ENCODE peak calls at places on chromosomes 4 and X, in six cellular contexts. One of them, this sample, is unnamed.

GRCh38 chr4:7442609-7443140 is 7.9 kb upstream of the PSAPL1 start:
- DNase-seq in activated CD4-positive, alpha-beta T cell treated with anti-CD3 and anti-CD28 coated beads for 48 hours: no peak
- DNase-seq in WERI-Rb-1: peak
- DNase-seq in small intestine: no peak
- DNase-seq in fibroblast of the aortic adventitia: no peak
- DNase-seq in coronary artery: no peak
- DNase-seq in this sample: no peak

GRCh38 chrX:119406739-119407138 is 7.6 kb downstream of the SLC25A43 start:
- DNase-seq in coronary artery: no peak
- DNase-seq in small intestine: no peak
- DNase-seq in activated CD4-positive, alpha-beta T cell treated with anti-CD3 and anti-CD28 coated beads for 48 hours: no peak
- DNase-seq in WERI-Rb-1: no peak
- DNase-seq in fibroblast of the aortic adventitia: no peak
- DNase-seq in this sample: peak

GRCh38 chr4:31674313-31674947 is 954.3 kb downstream of the PCDH7 start:
- DNase-seq in WERI-Rb-1: peak
- DNase-seq in small intestine: peak
- DNase-seq in activated CD4-positive, alpha-beta T cell treated with anti-CD3 and anti-CD28 coated beads for 48 hours: no peak
- DNase-seq in coronary artery: no peak
- DNase-seq in fibroblast of the aortic adventitia: peak
- DNase-seq in this sample: peak

GRCh38 chr4:183848762-183849161 is 56.3 kb upstream of the STOX2 start:
- DNase-seq in activated CD4-positive, alpha-beta T cell treated with anti-CD3 and anti-CD28 coated beads for 48 hours: no peak
- DNase-seq in WERI-Rb-1: no peak
- DNase-seq in small intestine: no peak
- DNase-seq in coronary artery: no peak
- DNase-seq in fibroblast of the aortic adventitia: no peak
- DNase-seq in this sample: peak

GRCh38 chrX:22165732-22166457 is 106.8 kb upstream of the CBLL2 start:
- DNase-seq in fibroblast of the aortic adventitia: peak
- DNase-seq in small intestine: no peak
- DNase-seq in WERI-Rb-1: no peak
- DNase-seq in coronary artery: no peak
- DNase-seq in activated CD4-positive, alpha-beta T cell treated with anti-CD3 and anti-CD28 coated beads for 48 hours: no peak
- DNase-seq in this sample: no peak

GRCh38 chrX:148836741-148837140 is 336.3 kb downstream of the AFF2 start:
- DNase-seq in small intestine: no peak
- DNase-seq in activated CD4-positive, alpha-beta T cell treated with anti-CD3 and anti-CD28 coated beads for 48 hours: no peak
- DNase-seq in coronary artery: no peak
- DNase-seq in WERI-Rb-1: no peak
- DNase-seq in fibroblast of the aortic adventitia: no peak
- DNase-seq in this sample: no peak

GRCh38 chrX:12771445-12772069 is 19.7 kb upstream of the PRPS2 start:
- DNase-seq in coronary artery: no peak
- DNase-seq in activated CD4-positive, alpha-beta T cell treated with anti-CD3 and anti-CD28 coated beads for 48 hours: peak
- DNase-seq in WERI-Rb-1: peak
- DNase-seq in fibroblast of the aortic adventitia: peak
- DNase-seq in small intestine: peak
- DNase-seq in this sample: peak

GRCh38 chrX:30865612-30866011 is 23.4 kb downstream of the TAB3 start:
- DNase-seq in fibroblast of the aortic adventitia: no peak
- DNase-seq in WERI-Rb-1: no peak
- DNase-seq in coronary artery: no peak
- DNase-seq in small intestine: no peak
- DNase-seq in activated CD4-positive, alpha-beta T cell treated with anti-CD3 and anti-CD28 coated beads for 48 hours: no peak
- DNase-seq in this sample: no peak

GRCh38 chrX:41313419-41313818 is 20.5 kb upstream of the DDX3X start:
- DNase-seq in small intestine: no peak
- DNase-seq in fibroblast of the aortic adventitia: peak
- DNase-seq in WERI-Rb-1: no peak
- DNase-seq in activated CD4-positive, alpha-beta T cell treated with anti-CD3 and anti-CD28 coated beads for 48 hours: no peak
- DNase-seq in coronary artery: no peak
- DNase-seq in this sample: peak

GRCh38 chr4:15457401-15458201 is 12.1 kb upstream of the CC2D2A start:
- DNase-seq in fibroblast of the aortic adventitia: peak
- DNase-seq in activated CD4-positive, alpha-beta T cell treated with anti-CD3 and anti-CD28 coated beads for 48 hours: no peak
- DNase-seq in WERI-Rb-1: no peak
- DNase-seq in coronary artery: no peak
- DNase-seq in small intestine: peak
- DNase-seq in this sample: peak

GRCh38 chr4:25092139-25092538 is 61.4 kb upstream of the LGI2 start:
- DNase-seq in small intestine: no peak
- DNase-seq in coronary artery: no peak
- DNase-seq in activated CD4-positive, alpha-beta T cell treated with anti-CD3 and anti-CD28 coated beads for 48 hours: no peak
- DNase-seq in WERI-Rb-1: no peak
- DNase-seq in fibroblast of the aortic adventitia: no peak
- DNase-seq in this sample: no peak

GRCh38 chr4:8393593-8394038 is 46.9 kb downstream of the ACOX3 start:
- DNase-seq in activated CD4-positive, alpha-beta T cell treated with anti-CD3 and anti-CD28 coated beads for 48 hours: no peak
- DNase-seq in fibroblast of the aortic adventitia: peak
- DNase-seq in small intestine: no peak
- DNase-seq in coronary artery: peak
- DNase-seq in WERI-Rb-1: peak
- DNase-seq in this sample: peak

GRCh38 chr4:75683482-75684155 is 10.4 kb upstream of the G3BP2 start:
- DNase-seq in small intestine: no peak
- DNase-seq in WERI-Rb-1: no peak
- DNase-seq in activated CD4-positive, alpha-beta T cell treated with anti-CD3 and anti-CD28 coated beads for 48 hours: no peak
- DNase-seq in fibroblast of the aortic adventitia: no peak
- DNase-seq in coronary artery: no peak
- DNase-seq in this sample: no peak

GRCh38 chr4:77308843-77309242 is 151.8 kb downstream of the CCNG2 start:
- DNase-seq in small intestine: peak
- DNase-seq in WERI-Rb-1: no peak
- DNase-seq in fibroblast of the aortic adventitia: peak
- DNase-seq in activated CD4-positive, alpha-beta T cell treated with anti-CD3 and anti-CD28 coated beads for 48 hours: no peak
- DNase-seq in coronary artery: no peak
- DNase-seq in this sample: peak

GRCh38 chr4:156553659-156554058 is 417.9 kb downstream of the PDGFC start:
- DNase-seq in activated CD4-positive, alpha-beta T cell treated with anti-CD3 and anti-CD28 coated beads for 48 hours: no peak
- DNase-seq in fibroblast of the aortic adventitia: no peak
- DNase-seq in coronary artery: no peak
- DNase-seq in small intestine: no peak
- DNase-seq in WERI-Rb-1: no peak
- DNase-seq in this sample: no peak

GRCh38 chr4:1567808-1568581 is 116.1 kb downstream of the FAM53A start:
- DNase-seq in activated CD4-positive, alpha-beta T cell treated with anti-CD3 and anti-CD28 coated beads for 48 hours: no peak
- DNase-seq in WERI-Rb-1: no peak
- DNase-seq in coronary artery: no peak
- DNase-seq in fibroblast of the aortic adventitia: no peak
- DNase-seq in small intestine: no peak
- DNase-seq in this sample: no peak

GRCh38 chr4:62487016-62487415 is 1286.9 kb downstream of the ADGRL3 start:
- DNase-seq in fibroblast of the aortic adventitia: no peak
- DNase-seq in WERI-Rb-1: no peak
- DNase-seq in coronary artery: no peak
- DNase-seq in small intestine: no peak
- DNase-seq in activated CD4-positive, alpha-beta T cell treated with anti-CD3 and anti-CD28 coated beads for 48 hours: no peak
- DNase-seq in this sample: peak

GRCh38 chrX:23901065-23901464 is 6.7 kb downstream of the APOO start:
- DNase-seq in WERI-Rb-1: no peak
- DNase-seq in small intestine: peak
- DNase-seq in fibroblast of the aortic adventitia: peak
- DNase-seq in coronary artery: no peak
- DNase-seq in activated CD4-positive, alpha-beta T cell treated with anti-CD3 and anti-CD28 coated beads for 48 hours: no peak
- DNase-seq in this sample: peak

GRCh38 chr4:13989496-13989895 is 362.0 kb upstream of the BOD1L1 start:
- DNase-seq in coronary artery: no peak
- DNase-seq in small intestine: no peak
- DNase-seq in activated CD4-positive, alpha-beta T cell treated with anti-CD3 and anti-CD28 coated beads for 48 hours: no peak
- DNase-seq in WERI-Rb-1: no peak
- DNase-seq in fibroblast of the aortic adventitia: no peak
- DNase-seq in this sample: no peak

GRCh38 chrX:70025464-70025863 is 24.3 kb downstream of the AWAT2 start:
- DNase-seq in activated CD4-positive, alpha-beta T cell treated with anti-CD3 and anti-CD28 coated beads for 48 hours: no peak
- DNase-seq in small intestine: no peak
- DNase-seq in WERI-Rb-1: no peak
- DNase-seq in coronary artery: no peak
- DNase-seq in fibroblast of the aortic adventitia: peak
- DNase-seq in this sample: peak

GRCh38 chrX:135513140-135513535 is 7.3 kb upstream of the INTS6L start:
- DNase-seq in fibroblast of the aortic adventitia: no peak
- DNase-seq in coronary artery: no peak
- DNase-seq in WERI-Rb-1: no peak
- DNase-seq in small intestine: no peak
- DNase-seq in activated CD4-positive, alpha-beta T cell treated with anti-CD3 and anti-CD28 coated beads for 48 hours: no peak
- DNase-seq in this sample: no peak

GRCh38 chr4:115374621-115375020 is 261.2 kb upstream of the NDST4 start:
- DNase-seq in activated CD4-positive, alpha-beta T cell treated with anti-CD3 and anti-CD28 coated beads for 48 hours: no peak
- DNase-seq in coronary artery: no peak
- DNase-seq in WERI-Rb-1: no peak
- DNase-seq in fibroblast of the aortic adventitia: no peak
- DNase-seq in small intestine: no peak
- DNase-seq in this sample: no peak

GRCh38 chr4:11596989-11597388 is 168.3 kb upstream of the HS3ST1 start:
- DNase-seq in WERI-Rb-1: no peak
- DNase-seq in coronary artery: no peak
- DNase-seq in small intestine: no peak
- DNase-seq in activated CD4-positive, alpha-beta T cell treated with anti-CD3 and anti-CD28 coated beads for 48 hours: no peak
- DNase-seq in fibroblast of the aortic adventitia: no peak
- DNase-seq in this sample: no peak

GRCh38 chr4:179097741-179098140 is 1655.5 kb upstream of the AGA start:
- DNase-seq in activated CD4-positive, alpha-beta T cell treated with anti-CD3 and anti-CD28 coated beads for 48 hours: no peak
- DNase-seq in fibroblast of the aortic adventitia: no peak
- DNase-seq in small intestine: no peak
- DNase-seq in WERI-Rb-1: no peak
- DNase-seq in coronary artery: no peak
- DNase-seq in this sample: peak

GRCh38 chr4:55784747-55785146 is 34.8 kb upstream of the EXOC1L start:
- DNase-seq in WERI-Rb-1: no peak
- DNase-seq in small intestine: no peak
- DNase-seq in activated CD4-positive, alpha-beta T cell treated with anti-CD3 and anti-CD28 coated beads for 48 hours: no peak
- DNase-seq in fibroblast of the aortic adventitia: no peak
- DNase-seq in coronary artery: no peak
- DNase-seq in this sample: no peak

GRCh38 chr4:94889961-94890360 is 132.2 kb downstream of the BMPR1B start:
- DNase-seq in activated CD4-positive, alpha-beta T cell treated with anti-CD3 and anti-CD28 coated beads for 48 hours: no peak
- DNase-seq in fibroblast of the aortic adventitia: peak
- DNase-seq in small intestine: no peak
- DNase-seq in WERI-Rb-1: no peak
- DNase-seq in coronary artery: no peak
- DNase-seq in this sample: peak

GRCh38 chrX:129115104-129115503 is 408.2 kb downstream of the SMARCA1 start:
- DNase-seq in fibroblast of the aortic adventitia: no peak
- DNase-seq in WERI-Rb-1: peak
- DNase-seq in small intestine: peak
- DNase-seq in activated CD4-positive, alpha-beta T cell treated with anti-CD3 and anti-CD28 coated beads for 48 hours: peak
- DNase-seq in coronary artery: no peak
- DNase-seq in this sample: peak

GRCh38 chrX:66731398-66731797 is 92.5 kb upstream of the EDA2R start:
- DNase-seq in WERI-Rb-1: no peak
- DNase-seq in fibroblast of the aortic adventitia: peak
- DNase-seq in coronary artery: no peak
- DNase-seq in activated CD4-positive, alpha-beta T cell treated with anti-CD3 and anti-CD28 coated beads for 48 hours: no peak
- DNase-seq in small intestine: peak
- DNase-seq in this sample: peak

This sample was measured in astrocyte of the hippocampus.